ENCODE peak calls at places on chromosomes 7 and 10, in six cellular contexts. P is Panc1, C is GM12892, H is breast epithelium, F is HCT116, M is prostate gland. B is an unnamed sample.

GRCh38 chr7:134288265-134288664 is 28.5 kb downstream of the SLC35B4 start:
- DNase-seq in H (no peak), M (no peak), F (no peak), P (no peak), C (no peak), B (no peak)

GRCh38 chr7:20198295-20198694 is 18.9 kb downstream of the MACC1 start:
- DNase-seq in F (no peak), C (no peak), P (no peak), M (no peak), H (no peak), B (no peak)

GRCh38 chr7:26705567-26705966 is 158.8 kb downstream of the SKAP2 start:
- DNase-seq in H (no peak), C (no peak), F (no peak), M (peak; percentile 43), P (peak; percentile 73), B (no peak)

GRCh38 chr7:155299539-155300202 is 2.0 kb downstream of the INSIG1 start:
- DNase-seq in C (no peak), F (no peak), H (no peak), M (peak; percentile 42), P (no peak), B (no peak)

GRCh38 chr7:116443101-116443523 is 56.4 kb upstream of the CAV2 start:
- DNase-seq in H (no peak), P (peak; percentile 95), F (peak; percentile 97), M (no peak), C (no peak), B (no peak)

GRCh38 chr7:25187932-25188331 is 40.4 kb downstream of the NPVF start:
- DNase-seq in P (no peak), M (no peak), H (no peak), C (no peak), F (no peak), B (no peak)

GRCh38 chr7:45660901-45661211 is 86.7 kb downstream of the ADCY1 start:
- DNase-seq in F (no peak), P (no peak), H (no peak), C (no peak), M (peak; percentile 1), B (no peak)

GRCh38 chr10:25952857-25953256 is 18.8 kb downstream of the MYO3A start:
- DNase-seq in C (no peak), P (no peak), M (no peak), F (no peak), H (no peak), B (no peak)

GRCh38 chr10:72074413-72075183 is 13.8 kb downstream of the SPOCK2 start:
- DNase-seq in C (no peak), H (no peak), P (no peak), F (no peak), M (no peak), B (peak; percentile 48)

GRCh38 chr10:9097991-9098306 is 1043.5 kb downstream of the GATA3 start:
- DNase-seq in H (no peak), F (no peak), C (no peak), P (no peak), M (no peak), B (no peak)

GRCh38 chr10:122295423-122295947 is 24.4 kb downstream of the BTBD16 start:
- DNase-seq in F (no peak), C (no peak), M (no peak), P (no peak), H (no peak), B (no peak)

GRCh38 chr10:63217120-63217605 is 84.0 kb downstream of the NRBF2 start:
- DNase-seq in M (peak; percentile 44), P (peak; percentile 41), H (no peak), C (no peak), F (peak; percentile 27), B (no peak)

GRCh38 chr10:12965571-12965970 is 35.9 kb downstream of the CCDC3 start:
- DNase-seq in C (no peak), M (no peak), F (no peak), P (no peak), H (no peak), B (no peak)

GRCh38 chr7:37982423-37982822 is 62.0 kb downstream of the EPDR1 start:
- DNase-seq in P (no peak), M (no peak), H (no peak), F (no peak), C (no peak), B (no peak)

GRCh38 chr7:48088559-48089414 is at the start of gene UPP1:
- DNase-seq in H (peak; percentile 84), C (peak; percentile 67), M (peak; percentile 77), F (peak; percentile 73), P (peak; percentile 91), B (peak; percentile 99)
- TF ChIP-seq POLR2AphosphoS5 in H (peak; percentile 31), C (peak; percentile 60), M (peak; percentile 25), F (peak; percentile 80), P (peak; percentile 97), B (peak; percentile 92)

GRCh38 chr10:129411772-129412171 is 55.3 kb upstream of the MGMT start:
- DNase-seq in F (no peak), P (no peak), M (no peak), C (no peak), H (no peak), B (no peak)
- TF ChIP-seq POLR2AphosphoS5 in F (no peak), P (no peak), M (no peak), C (no peak), H (no peak), B (no peak)

GRCh38 chr10:78385599-78385998 is 351.9 kb downstream of the RPS24 start:
- DNase-seq in H (no peak), F (no peak), C (no peak), M (no peak), P (no peak), B (no peak)

GRCh38 chr10:78384021-78384420 is 350.4 kb downstream of the RPS24 start:
- DNase-seq in F (no peak), C (no peak), M (no peak), H (no peak), P (no peak), B (peak; percentile 16)

GRCh38 chr10:78389419-78389818 is 355.8 kb downstream of the RPS24 start:
- DNase-seq in P (no peak), F (no peak), M (no peak), C (no peak), H (no peak), B (peak; percentile 34)

GRCh38 chr10:78388331-78389050 is 354.8 kb downstream of the RPS24 start:
- DNase-seq in F (no peak), H (no peak), C (no peak), M (no peak), P (no peak), B (peak; percentile 64)

DNA sequence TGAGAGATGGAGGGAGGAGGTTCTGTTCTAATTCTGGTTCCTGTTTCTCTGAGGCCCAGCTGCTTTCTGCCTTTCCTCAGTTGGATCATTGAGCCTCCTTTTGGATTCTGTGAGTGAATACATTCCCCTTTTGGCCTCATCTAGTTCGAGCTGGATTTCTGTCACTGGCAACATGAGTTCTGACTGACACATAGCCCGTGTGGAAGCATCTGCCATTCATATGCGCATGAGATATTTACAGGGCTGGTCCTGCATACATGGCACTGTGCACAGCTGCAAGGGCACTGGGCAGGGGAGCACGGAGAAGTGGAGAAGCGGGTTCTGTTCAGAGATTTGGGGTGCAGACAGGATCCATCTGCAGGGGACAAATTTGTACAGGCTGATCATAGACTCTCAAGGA is 352.8 kb downstream of the RPS24 start:
- DNase-seq in P (no peak), F (no peak), M (no peak), C (no peak), H (no peak), B (peak; percentile 36)
- TF ChIP-seq POLR2AphosphoS5 in P (no peak), F (no peak), M (no peak), C (no peak), H (no peak), B (no peak)

DNA sequence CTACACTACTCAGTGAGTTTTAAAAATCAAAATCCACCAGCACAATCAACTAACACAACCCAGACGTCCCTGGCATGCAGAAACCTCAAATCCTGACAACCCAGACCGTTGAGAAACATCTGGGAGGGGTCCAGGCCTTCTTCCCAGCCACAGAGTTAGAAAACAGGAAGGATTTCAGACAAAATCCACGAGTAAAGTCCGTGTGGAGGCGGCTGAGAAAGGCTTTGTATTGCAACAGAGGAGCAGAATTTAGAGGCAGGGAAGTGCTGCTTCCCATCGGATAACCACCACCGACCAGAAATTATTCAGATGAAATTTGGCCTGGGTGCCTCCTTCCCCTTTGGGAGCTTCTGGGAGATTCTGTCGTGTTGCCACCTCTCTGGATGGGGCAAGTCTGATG is 61.5 kb downstream of the TNS3 start:
- DNase-seq in C (no peak), H (peak; percentile 50), F (no peak), P (no peak), M (no peak), B (peak; percentile 34)
- TF ChIP-seq POLR2AphosphoS5 in C (no peak), H (no peak), F (no peak), P (no peak), M (no peak), B (no peak)

GRCh38 chr10:73248259-73248724 is 1.2 kb upstream of the DNAJC9 start:
- DNase-seq in P (no peak), F (no peak), M (no peak), C (no peak), H (no peak), B (no peak)

GRCh38 chr10:73246322-73246782 is 703 bp downstream of the DNAJC9 start:
- DNase-seq in P (no peak), H (no peak), C (no peak), F (no peak), M (no peak), B (no peak)

GRCh38 chr10:73246783-73247508 is at the start of gene DNAJC9:
- DNase-seq in F (peak; percentile 90), C (peak; percentile 74), M (peak; percentile 95), P (peak; percentile 82), H (peak; percentile 94), B (peak; percentile 99)

GRCh38 chr10:73247509-73248258 is 629 bp upstream of the DNAJC9 start:
- DNase-seq in M (no peak), C (no peak), P (no peak), F (no peak), H (no peak), B (no peak)

DNA sequence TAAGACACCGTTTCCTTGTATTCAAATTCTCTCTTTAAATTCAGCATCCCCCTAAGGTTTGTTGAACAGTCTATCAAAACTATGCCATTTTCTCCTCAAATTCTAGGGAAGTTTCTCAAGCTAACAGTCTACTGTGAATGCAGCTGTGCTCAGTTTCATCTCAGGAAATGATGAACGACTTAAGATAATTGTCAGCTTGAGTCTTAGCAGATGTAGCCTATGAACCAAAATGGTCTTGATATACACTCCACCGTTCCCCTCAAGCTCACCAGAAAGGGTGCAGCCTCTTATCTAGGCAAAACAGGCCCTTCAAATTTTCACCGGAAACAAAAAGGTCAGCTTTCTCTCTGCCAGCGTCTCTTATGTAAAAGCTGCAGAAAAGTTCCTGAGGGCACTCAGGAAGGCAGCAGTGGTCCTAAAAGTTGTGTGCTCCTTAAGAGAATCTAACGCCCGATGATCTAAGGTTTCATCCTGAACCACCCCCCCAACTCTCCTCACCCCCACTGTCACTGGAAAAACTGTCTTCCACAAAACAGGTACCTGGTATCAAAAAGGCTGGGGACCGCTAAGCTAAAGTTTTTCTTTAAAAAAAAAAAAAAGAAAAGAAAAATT is 2.1 kb downstream of the DNAJC9 start:
- DNase-seq in P (no peak), C (no peak), F (no peak), H (no peak), M (no peak), B (no peak)
- TF ChIP-seq POLR2AphosphoS5 in P (no peak), C (no peak), F (no peak), H (no peak), M (no peak), B (peak; percentile 22)

GRCh38 chr10:69413221-69413865 is 3.4 kb downstream of the TACR2 start:
- DNase-seq in C (no peak), P (no peak), M (peak; percentile 54), H (peak; percentile 53), F (peak; percentile 34), B (peak; percentile 66)
- TF ChIP-seq POLR2AphosphoS5 in C (no peak), P (no peak), M (no peak), H (no peak), F (no peak), B (no peak)